ENCODE peak calls at places on chromosome 4, in four cellular contexts. One of them, this sample, is unnamed.

GRCh38 chr4:168384437-168385141 is 66.0 kb upstream of the DDX60 start:
- DNase-seq in H1: no peak
- DNase-seq in K562: peak; percentile 5
- DNase-seq in GM12878: no peak
- DNase-seq in this sample: no peak

GRCh38 chr4:8844976-8845690 is 26.5 kb downstream of the HMX1 start:
- DNase-seq in H1: no peak
- DNase-seq in K562: no peak
- DNase-seq in GM12878: no peak
- DNase-seq in this sample: no peak

GRCh38 chr4:102780476-102781144 is 19.8 kb upstream of the MANBA start:
- DNase-seq in H1: no peak
- DNase-seq in K562: peak; percentile 57
- DNase-seq in GM12878: no peak
- DNase-seq in this sample: no peak

GRCh38 chr4:155591784-155592567 is 74.7 kb upstream of the GUCY1A1 start:
- DNase-seq in H1: no peak
- DNase-seq in K562: no peak
- DNase-seq in GM12878: no peak
- DNase-seq in this sample: no peak

GRCh38 chr4:126661194-126661593 is 971.6 kb upstream of the INTU start:
- DNase-seq in H1: no peak
- DNase-seq in K562: no peak
- DNase-seq in GM12878: no peak
- DNase-seq in this sample: no peak

GRCh38 chr4:137213372-137214173 is 318.7 kb downstream of the PCDH18 start:
- DNase-seq in H1: no peak
- DNase-seq in K562: no peak
- DNase-seq in GM12878: no peak
- DNase-seq in this sample: no peak

GRCh38 chr4:1009647-1010521 is 1.5 kb upstream of the FGFRL1 start:
- DNase-seq in H1: no peak
- DNase-seq in K562: peak; percentile 88
- DNase-seq in GM12878: no peak
- DNase-seq in this sample: no peak

GRCh38 chr4:8350841-8351461 is 81.4 kb downstream of the HTRA3 start:
- DNase-seq in H1: no peak
- DNase-seq in K562: no peak
- DNase-seq in GM12878: no peak
- DNase-seq in this sample: no peak

GRCh38 chr4:87746001-87746400 is 53.4 kb upstream of the IBSP start:
- DNase-seq in H1: no peak
- DNase-seq in K562: no peak
- DNase-seq in GM12878: no peak
- DNase-seq in this sample: no peak

GRCh38 chr4:138981930-138982390 is 33.6 kb upstream of the NOCT start:
- DNase-seq in H1: no peak
- DNase-seq in K562: no peak
- DNase-seq in GM12878: no peak
- DNase-seq in this sample: no peak

GRCh38 chr4:3648195-3648594 is 116.0 kb upstream of the LRPAP1 start:
- DNase-seq in H1: no peak
- DNase-seq in K562: no peak
- DNase-seq in GM12878: no peak
- DNase-seq in this sample: no peak

GRCh38 chr4:142365386-142365785 is 480.7 kb downstream of the INPP4B start:
- DNase-seq in H1: no peak
- DNase-seq in K562: no peak
- DNase-seq in GM12878: no peak
- DNase-seq in this sample: no peak

GRCh38 chr4:123952530-123953274 is 556.1 kb downstream of the SPRY1 start:
- DNase-seq in H1: peak; percentile 34
- DNase-seq in K562: no peak
- DNase-seq in GM12878: no peak
- DNase-seq in this sample: no peak

GRCh38 chr4:140071806-140072205 is 82.2 kb downstream of the MAML3 start:
- DNase-seq in H1: no peak
- DNase-seq in K562: no peak
- DNase-seq in GM12878: peak; percentile 35
- DNase-seq in this sample: no peak

GRCh38 chr4:56460085-56460484 is 7.3 kb upstream of the SRP72 start:
- DNase-seq in H1: no peak
- DNase-seq in K562: no peak
- DNase-seq in GM12878: no peak
- DNase-seq in this sample: no peak

GRCh38 chr4:129358571-129358970 is 262.6 kb downstream of the C4orf33 start:
- DNase-seq in H1: no peak
- DNase-seq in K562: no peak
- DNase-seq in GM12878: no peak
- DNase-seq in this sample: peak; percentile 26

GRCh38 chr4:16019666-16020065 is 56.7 kb upstream of the FGFBP2 start:
- DNase-seq in H1: no peak
- DNase-seq in K562: no peak
- DNase-seq in GM12878: no peak
- DNase-seq in this sample: no peak

GRCh38 chr4:152328595-152328994 is 207.3 kb downstream of the FBXW7 start:
- DNase-seq in H1: no peak
- DNase-seq in K562: no peak
- DNase-seq in GM12878: no peak
- DNase-seq in this sample: peak; percentile 7

GRCh38 chr4:4555916-4556315 is 14.1 kb upstream of the STX18 start:
- DNase-seq in H1: no peak
- DNase-seq in K562: no peak
- DNase-seq in GM12878: no peak
- DNase-seq in this sample: no peak

GRCh38 chr4:188551156-188551555 is 411.9 kb downstream of the TRIML1 start:
- DNase-seq in H1: no peak
- DNase-seq in K562: no peak
- DNase-seq in GM12878: no peak
- DNase-seq in this sample: no peak

GRCh38 chr4:44927361-44928061 is 201.2 kb upstream of the GNPDA2 start:
- DNase-seq in H1: no peak
- DNase-seq in K562: peak; percentile 7
- DNase-seq in GM12878: no peak
- DNase-seq in this sample: peak; percentile 2

GRCh38 chr4:153246446-153247115 is 42.3 kb downstream of the TRIM2 start:
- DNase-seq in H1: no peak
- DNase-seq in K562: no peak
- DNase-seq in GM12878: no peak
- DNase-seq in this sample: no peak

GRCh38 chr4:134201216-134202098 is at the start of gene PABPC4L:
- DNase-seq in H1: peak; percentile 27
- DNase-seq in K562: peak; percentile 31
- DNase-seq in GM12878: no peak
- DNase-seq in this sample: no peak

GRCh38 chr4:184824776-184825393 is 883 bp downstream of the ACSL1 start:
- DNase-seq in H1: no peak
- DNase-seq in K562: no peak
- DNase-seq in GM12878: no peak
- DNase-seq in this sample: no peak

GRCh38 chr4:148062301-148062950 is 330.5 kb downstream of the ARHGAP10 start:
- DNase-seq in H1: no peak
- DNase-seq in K562: no peak
- DNase-seq in GM12878: no peak
- DNase-seq in this sample: no peak

GRCh38 chr4:76589872-76590846 is 155.1 kb downstream of the SHROOM3 start:
- DNase-seq in H1: peak; percentile 85
- DNase-seq in K562: no peak
- DNase-seq in GM12878: no peak
- DNase-seq in this sample: peak; percentile 39

GRCh38 chr4:177441061-177441802 is 1.0 kb downstream of the AGA start:
- DNase-seq in H1: no peak
- DNase-seq in K562: peak; percentile 27
- DNase-seq in GM12878: peak; percentile 17
- DNase-seq in this sample: no peak

GRCh38 chr4:153448003-153448731 is 18.0 kb upstream of the TMEM131L start:
- DNase-seq in H1: no peak
- DNase-seq in K562: no peak
- DNase-seq in GM12878: no peak
- DNase-seq in this sample: no peak

GRCh38 chr4:4666693-4667642 is 125.1 kb upstream of the STX18 start:
- DNase-seq in H1: no peak
- DNase-seq in K562: no peak
- DNase-seq in GM12878: no peak
- DNase-seq in this sample: no peak

GRCh38 chr4:128006592-128006991 is 41.4 kb downstream of the ABHD18 start:
- DNase-seq in H1: no peak
- DNase-seq in K562: no peak
- DNase-seq in GM12878: no peak
- DNase-seq in this sample: no peak

GRCh38 chr4:89109841-89110540 is 1.3 kb upstream of the TIGD2 start:
- DNase-seq in H1: no peak
- DNase-seq in K562: no peak
- DNase-seq in GM12878: no peak
- DNase-seq in this sample: no peak

GRCh38 chr4:76611164-76611563 is 176.1 kb downstream of the SHROOM3 start:
- DNase-seq in H1: no peak
- DNase-seq in K562: no peak
- DNase-seq in GM12878: no peak
- DNase-seq in this sample: no peak

GRCh38 chr4:103718993-103719319 is 829 bp downstream of the TACR3 start:
- DNase-seq in H1: no peak
- DNase-seq in K562: no peak
- DNase-seq in GM12878: no peak
- DNase-seq in this sample: no peak

GRCh38 chr4:146245899-146246298 is 31.6 kb downstream of the REELD1 start:
- DNase-seq in H1: no peak
- DNase-seq in K562: no peak
- DNase-seq in GM12878: no peak
- DNase-seq in this sample: no peak

GRCh38 chr4:148444296-148445070 is 2.3 kb upstream of the NR3C2 start:
- DNase-seq in H1: no peak
- DNase-seq in K562: no peak
- DNase-seq in GM12878: no peak
- DNase-seq in this sample: no peak

GRCh38 chr4:1043658-1044468 is 32.4 kb downstream of the FGFRL1 start:
- DNase-seq in H1: peak; percentile 63
- DNase-seq in K562: peak; percentile 95
- DNase-seq in GM12878: no peak
- DNase-seq in this sample: peak; percentile 93

GRCh38 chr4:37599092-37599800 is 86.9 kb downstream of the RELL1 start:
- DNase-seq in H1: no peak
- DNase-seq in K562: no peak
- DNase-seq in GM12878: no peak
- DNase-seq in this sample: no peak

GRCh38 chr4:18859468-18859867 is 837.9 kb upstream of the LCORL start:
- DNase-seq in H1: no peak
- DNase-seq in K562: no peak
- DNase-seq in GM12878: no peak
- DNase-seq in this sample: no peak
- TF ChIP-seq EGR1 in H1: no peak
- TF ChIP-seq EGR1 in K562: no peak
- TF ChIP-seq EGR1 in GM12878: no peak
- TF ChIP-seq EGR1 in this sample: no peak

GRCh38 chr4:2390146-2390545 is 28.3 kb downstream of the ZFYVE28 start:
- DNase-seq in H1: no peak
- DNase-seq in K562: peak; percentile 66
- DNase-seq in GM12878: no peak
- DNase-seq in this sample: no peak
- TF ChIP-seq EGR1 in H1: no peak
- TF ChIP-seq EGR1 in K562: peak; percentile 26
- TF ChIP-seq EGR1 in GM12878: no peak
- TF ChIP-seq EGR1 in this sample: no peak

GRCh38 chr4:162406637-162407370 is 243.0 kb upstream of the FSTL5 start:
- DNase-seq in H1: no peak
- DNase-seq in K562: no peak
- DNase-seq in GM12878: no peak
- DNase-seq in this sample: no peak

GRCh38 chr4:162410854-162411253 is 247.1 kb upstream of the FSTL5 start:
- DNase-seq in H1: no peak
- DNase-seq in K562: no peak
- DNase-seq in GM12878: no peak
- DNase-seq in this sample: no peak

GRCh38 chr4:162403956-162404355 is 240.2 kb upstream of the FSTL5 start:
- DNase-seq in H1: no peak
- DNase-seq in K562: no peak
- DNase-seq in GM12878: no peak
- DNase-seq in this sample: no peak

GRCh38 chr4:162409048-162409447 is 245.2 kb upstream of the FSTL5 start:
- DNase-seq in H1: no peak
- DNase-seq in K562: no peak
- DNase-seq in GM12878: no peak
- DNase-seq in this sample: no peak

GRCh38 chr4:162408309-162408708 is 244.5 kb upstream of the FSTL5 start:
- DNase-seq in H1: no peak
- DNase-seq in K562: no peak
- DNase-seq in GM12878: no peak
- DNase-seq in this sample: no peak
- TF ChIP-seq EGR1 in H1: no peak
- TF ChIP-seq EGR1 in K562: no peak
- TF ChIP-seq EGR1 in GM12878: no peak
- TF ChIP-seq EGR1 in this sample: no peak

GRCh38 chr4:77817304-77818076 is 1.7 kb downstream of the CNOT6L start:
- DNase-seq in H1: no peak
- DNase-seq in K562: no peak
- DNase-seq in GM12878: no peak
- DNase-seq in this sample: no peak
- TF ChIP-seq EGR1 in H1: no peak
- TF ChIP-seq EGR1 in K562: no peak
- TF ChIP-seq EGR1 in GM12878: no peak
- TF ChIP-seq EGR1 in this sample: no peak

GRCh38 chr4:122658818-122659295 is 38.0 kb upstream of the IL21 start:
- DNase-seq in H1: no peak
- DNase-seq in K562: no peak
- DNase-seq in GM12878: peak; percentile 20
- DNase-seq in this sample: no peak
- TF ChIP-seq EGR1 in H1: no peak
- TF ChIP-seq EGR1 in K562: no peak
- TF ChIP-seq EGR1 in GM12878: no peak
- TF ChIP-seq EGR1 in this sample: no peak

This sample was measured in HCT116.